ENCODE peak calls at places on chromosomes 13 and 19, in ten cellular contexts. S is cardiac muscle cell, F is prostate gland, V is right atrium auricular region, C is lower leg skin, U is heart right ventricle, I is fibroblast of the aortic adventitia, Y is IMR-90, R is GM06990, Q is suprapubic skin. A is an unnamed sample.

GRCh38 chr19:42683917-42684513 is 56.3 kb downstream of the PSG3 start:
- DNase-seq in Q (no peak), V (no peak), C (no peak), F (no peak), S (peak), U (no peak), I (peak), R (no peak), Y (peak), A (no peak)

GRCh38 chr19:50333235-50333736 is 4.1 kb upstream of the KCNC3 start:
- DNase-seq in V (peak), Q (no peak), S (peak), U (peak), C (peak), I (peak), R (peak), Y (peak), F (peak), A (peak)

GRCh38 chr13:93003531-93003930 is 223.1 kb upstream of the GPC6 start:
- DNase-seq in S (no peak), I (no peak), Q (no peak), R (no peak), U (no peak), C (no peak), V (no peak), Y (no peak), F (no peak), A (no peak)

GRCh38 chr13:22076658-22077057 is 405.8 kb downstream of the FGF9 start:
- DNase-seq in S (no peak), F (no peak), C (no peak), Y (no peak), V (no peak), Q (no peak), R (no peak), U (no peak), I (no peak), A (no peak)

GRCh38 chr19:28710278-28710677 is 502.7 kb downstream of the UQCRFS1 start:
- DNase-seq in S (peak), U (no peak), R (peak), F (no peak), Y (peak), Q (no peak), V (no peak), I (peak), C (no peak), A (peak)

GRCh38 chr13:46810440-46810839 is 13.5 kb upstream of the ESD start:
- DNase-seq in S (no peak), C (no peak), Q (no peak), Y (no peak), R (no peak), I (no peak), U (no peak), V (no peak), F (no peak), A (no peak)

GRCh38 chr13:40272776-40273139 is 393.7 kb downstream of the FOXO1 start:
- DNase-seq in S (peak), U (no peak), R (no peak), C (no peak), Q (no peak), F (no peak), I (peak), Y (peak), V (no peak), A (no peak)

GRCh38 chr13:44470623-44471562 is 97.3 kb downstream of the SERP2 start:
- DNase-seq in Y (peak), U (no peak), C (no peak), F (no peak), S (peak), Q (no peak), V (no peak), I (peak), R (no peak), A (peak)

GRCh38 chr19:48646192-48646911 is 365 bp upstream of the CA11 start:
- DNase-seq in S (peak), F (peak), I (peak), V (peak), Y (peak), C (peak), U (peak), R (peak), Q (peak), A (no peak)

GRCh38 chr13:55160911-55161310 is 1979.8 kb upstream of the PRR20A start:
- DNase-seq in Y (no peak), S (no peak), V (no peak), Q (no peak), F (no peak), I (no peak), C (no peak), R (no peak), U (no peak), A (no peak)

GRCh38 chr19:15122331-15123030 is 15.3 kb downstream of the SYDE1 start:
- DNase-seq in Y (no peak), R (no peak), I (no peak), V (no peak), S (no peak), U (no peak), C (no peak), Q (no peak), F (no peak), A (no peak)

GRCh38 chr13:50745542-50745941 is 98.0 kb downstream of the DLEU7 start:
- DNase-seq in I (no peak), V (no peak), U (no peak), Q (no peak), S (no peak), C (no peak), F (no peak), R (no peak), Y (no peak), A (no peak)

GRCh38 chr19:2266183-2266993 is 10.2 kb upstream of the JSRP1 start:
- DNase-seq in I (peak), Q (no peak), Y (peak), S (peak), R (peak), C (peak), F (peak), U (peak), V (peak), A (no peak)

GRCh38 chr13:84951128-84951527 is 848.1 kb downstream of the SLITRK6 start:
- DNase-seq in V (no peak), Q (no peak), Y (no peak), F (no peak), U (no peak), S (no peak), R (no peak), C (no peak), I (no peak), A (no peak)

GRCh38 chr19:8552810-8553209 is 24.4 kb downstream of the MYO1F start:
- DNase-seq in U (no peak), S (peak), R (no peak), F (no peak), I (peak), V (no peak), Y (peak), Q (no peak), C (no peak), A (no peak)

GRCh38 chr19:40416918-40417713 is 3.9 kb upstream of the PRX start:
- DNase-seq in Y (peak), F (no peak), V (peak), R (peak), I (no peak), U (peak), S (peak), C (peak), Q (no peak), A (no peak)

GRCh38 chr13:33997574-33997973 is 179.6 kb downstream of the RFC3 start:
- DNase-seq in S (no peak), C (no peak), F (no peak), U (no peak), Q (no peak), V (no peak), Y (no peak), R (no peak), I (no peak), A (no peak)

GRCh38 chr13:39998166-39998565 is 342.7 kb downstream of the COG6 start:
- DNase-seq in F (no peak), S (no peak), I (no peak), Y (no peak), Q (no peak), V (no peak), U (no peak), C (no peak), R (no peak), A (no peak)

GRCh38 chr19:13118424-13119193 is 545 bp downstream of the NACC1 start:
- DNase-seq in R (peak), C (no peak), Y (peak), I (no peak), U (no peak), S (peak), V (no peak), F (peak), Q (no peak), A (no peak)

GRCh38 chr13:103097366-103097928 is 31.2 kb upstream of the SLC10A2 start:
- DNase-seq in U (no peak), F (no peak), Y (no peak), C (no peak), Q (no peak), V (no peak), S (no peak), I (no peak), R (no peak), A (no peak)

GRCh38 chr19:33719366-33720154 is 77.1 kb upstream of the KCTD15 start:
- DNase-seq in U (no peak), Q (no peak), V (no peak), C (no peak), F (no peak), R (no peak), I (no peak), Y (no peak), S (no peak), A (no peak)

GRCh38 chr13:47256618-47257017 is 359.8 kb upstream of the HTR2A start:
- DNase-seq in Y (peak), C (no peak), V (no peak), I (peak), Q (no peak), S (peak), R (no peak), U (no peak), F (no peak), A (no peak)

GRCh38 chr19:48418317-48419064 is 25.0 kb downstream of the GRIN2D start:
- DNase-seq in Q (no peak), C (no peak), F (no peak), R (no peak), V (no peak), S (peak), U (no peak), I (no peak), Y (peak), A (no peak)

GRCh38 chr19:48674921-48675824 is 2.4 kb upstream of the NTN5 start:
- DNase-seq in F (peak), C (peak), Q (peak), U (peak), I (peak), R (peak), S (peak), V (peak), Y (peak), A (no peak)

GRCh38 chr19:13012690-13013608 is 17.7 kb downstream of the NFIX start:
- DNase-seq in Y (peak), Q (no peak), F (no peak), U (no peak), I (peak), V (peak), R (peak), S (peak), C (peak), A (no peak)

GRCh38 chr13:113837554-113838355 is 26.1 kb downstream of the GAS6 start:
- DNase-seq in I (peak), C (peak), S (peak), F (peak), Q (peak), Y (peak), U (peak), R (no peak), V (peak), A (peak)

GRCh38 chr19:48216933-48217332 is 38.8 kb downstream of the CARD8 start:
- DNase-seq in F (no peak), V (no peak), I (no peak), Y (no peak), U (no peak), C (peak), Q (no peak), R (no peak), S (no peak), A (no peak)

GRCh38 chr19:21835429-21835809 is 563 bp downstream of the ZNF43 start:
- DNase-seq in R (no peak), C (no peak), Y (no peak), S (no peak), Q (no peak), V (no peak), F (no peak), I (no peak), U (peak), A (peak)

GRCh38 chr13:110957181-110957884 is 42.5 kb upstream of the ANKRD10 start:
- DNase-seq in F (no peak), Y (peak), U (no peak), V (no peak), Q (no peak), I (no peak), C (no peak), S (no peak), R (no peak), A (no peak)

GRCh38 chr13:20942938-20943518 is 40.5 kb upstream of the XPO4 start:
- DNase-seq in Q (no peak), R (no peak), Y (no peak), S (no peak), V (no peak), C (no peak), U (no peak), F (no peak), I (no peak), A (no peak)

GRCh38 chr13:100875392-100876043 is 200.9 kb upstream of the TMTC4 start:
- DNase-seq in Q (no peak), Y (peak), I (peak), V (no peak), C (no peak), U (no peak), F (no peak), R (peak), S (peak), A (peak)

GRCh38 chr13:110107568-110108347 is 199.2 kb downstream of the COL4A1 start:
- DNase-seq in Q (peak), I (no peak), F (no peak), V (no peak), U (no peak), Y (no peak), S (peak), C (no peak), R (no peak), A (no peak)

GRCh38 chr13:37187611-37188010 is 82.1 kb upstream of the CSNK1A1L start:
- DNase-seq in S (no peak), V (no peak), F (no peak), U (no peak), C (no peak), Q (no peak), R (no peak), I (peak), Y (no peak), A (no peak)

GRCh38 chr19:15897738-15898276 is at the start of gene CYP4F2:
- DNase-seq in S (no peak), C (no peak), V (no peak), U (no peak), I (no peak), Q (no peak), F (no peak), R (no peak), Y (no peak), A (no peak)

GRCh38 chr13:69300131-69300530 is 807.5 kb upstream of the ATXN8OS start:
- DNase-seq in C (no peak), Y (no peak), F (no peak), S (no peak), I (no peak), Q (no peak), R (no peak), U (no peak), V (no peak), A (no peak)

GRCh38 chr13:26254583-26255102 is 714 bp downstream of the CDK8 start:
- DNase-seq in F (peak), I (peak), V (peak), U (peak), Y (peak), R (peak), S (peak), C (peak), Q (peak), A (no peak)

GRCh38 chr19:51719251-51719901 is 4.4 kb downstream of the HAS1 start:
- DNase-seq in S (no peak), U (no peak), F (no peak), C (no peak), Q (no peak), I (no peak), V (no peak), R (no peak), Y (no peak), A (no peak)

GRCh38 chr13:20128459-20128927 is 32.4 kb downstream of the GJA3 start:
- DNase-seq in C (peak), Y (no peak), S (no peak), U (no peak), V (no peak), R (no peak), Q (peak), I (no peak), F (peak), A (no peak)

GRCh38 chr13:30585748-30586262 is 31.9 kb upstream of the USPL1 start:
- DNase-seq in S (peak), Q (no peak), I (peak), V (no peak), F (no peak), C (no peak), Y (peak), U (no peak), R (no peak), A (no peak)

GRCh38 chr13:99196466-99197256 is 4.0 kb upstream of the UBAC2 start:
- DNase-seq in V (no peak), U (no peak), Q (no peak), Y (no peak), F (no peak), R (no peak), S (no peak), C (no peak), I (no peak), A (no peak)

GRCh38 chr13:32825481-32825880 is 190.7 kb upstream of the KL start:
- DNase-seq in V (no peak), C (no peak), Q (no peak), I (no peak), Y (no peak), S (no peak), F (no peak), U (no peak), R (no peak), A (no peak)
- TF ChIP-seq CTCF in V (no peak), C (no peak), Q (no peak), I (no peak), Y (no peak), S (no peak), F (no peak), U (no peak), R (no peak), A (no peak)

GRCh38 chr19:3604227-3604986 is 2.3 kb downstream of the TBXA2R start:
- DNase-seq in C (no peak), R (no peak), V (no peak), Y (no peak), I (no peak), U (no peak), F (no peak), S (no peak), Q (no peak), A (no peak)

GRCh38 chr19:3606174-3606689 is 443 bp downstream of the TBXA2R start:
- DNase-seq in Q (peak), R (no peak), S (no peak), I (no peak), C (no peak), Y (no peak), V (no peak), F (peak), U (no peak), A (no peak)

GRCh38 chr19:3605770-3606169 is 905 bp downstream of the TBXA2R start:
- DNase-seq in R (no peak), Q (no peak), S (no peak), C (no peak), I (peak), Y (no peak), V (no peak), F (no peak), U (no peak), A (no peak)

GRCh38 chr19:3604987-3605343 is 1.7 kb downstream of the TBXA2R start:
- DNase-seq in Q (no peak), Y (no peak), S (no peak), F (no peak), U (no peak), V (no peak), I (no peak), C (no peak), R (no peak), A (no peak)

DNA sequence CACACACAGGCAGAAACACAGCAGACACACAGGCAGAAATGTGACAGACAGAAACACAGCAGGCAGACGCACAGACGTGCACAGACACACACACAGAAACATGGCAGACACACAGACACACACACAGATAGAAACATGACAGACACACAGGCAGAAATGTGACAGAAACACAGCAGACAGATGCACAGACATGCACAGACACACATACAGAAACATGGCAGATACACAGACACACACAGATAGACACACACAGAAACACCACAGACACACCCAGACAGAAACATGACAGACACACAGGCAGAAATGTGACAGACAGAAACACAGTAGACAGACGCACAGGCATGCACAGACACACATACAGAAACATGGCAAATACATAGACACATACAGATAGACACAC is 1.3 kb downstream of the TBXA2R start:
- DNase-seq in Q (no peak), S (no peak), C (no peak), F (no peak), U (no peak), R (no peak), I (no peak), Y (no peak), V (no peak), A (no peak)
- H3K4me3 ChIP-seq in Q (no peak), S (no peak), C (no peak), F (no peak), U (peak), R (no peak), I (peak), Y (no peak), V (no peak), A (no peak)

DNA sequence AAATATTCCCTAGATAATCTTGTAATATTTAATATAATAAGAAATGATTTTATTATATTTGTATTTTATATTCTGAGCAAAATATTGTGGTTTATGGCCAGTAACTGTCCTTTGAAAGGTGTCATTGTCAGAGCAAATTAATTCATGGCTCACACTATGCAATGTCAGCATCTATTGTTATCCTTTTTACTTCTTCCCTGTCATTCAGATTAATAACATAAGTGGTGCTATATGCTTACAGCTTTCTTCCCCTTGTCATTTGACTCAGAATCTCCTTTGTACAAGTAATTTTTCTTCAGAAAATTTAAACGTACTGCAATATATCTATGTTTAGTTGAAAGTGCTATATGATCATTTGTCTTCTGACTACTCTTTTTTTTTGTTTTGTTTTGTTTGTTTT is 1738.2 kb upstream of the MIR17HG start:
- DNase-seq in Q (no peak), U (no peak), F (no peak), Y (no peak), C (no peak), R (no peak), I (no peak), S (no peak), V (no peak), A (no peak)
- TF ChIP-seq CTCF in Q (no peak), U (no peak), F (no peak), Y (no peak), C (no peak), R (no peak), I (no peak), S (no peak), V (no peak), A (no peak)

GRCh38 chr19:19179548-19180441 is 9.7 kb upstream of the MEF2B start:
- DNase-seq in V (no peak), Q (no peak), Y (no peak), S (no peak), R (no peak), U (no peak), F (no peak), I (no peak), C (no peak), A (no peak)

GRCh38 chr19:19176950-19177349 is 6.9 kb upstream of the MEF2B start:
- DNase-seq in I (no peak), R (no peak), C (no peak), U (no peak), Y (no peak), S (no peak), F (no peak), V (no peak), Q (no peak), A (no peak)

GRCh38 chr19:19185853-19186728 is 5.9 kb downstream of the BORCS8 start:
- DNase-seq in U (no peak), C (no peak), R (no peak), S (peak), Y (peak), F (no peak), V (no peak), I (peak), Q (no peak), A (no peak)

GRCh38 chr19:19186742-19187141 is 5.2 kb downstream of the BORCS8 start:
- DNase-seq in S (no peak), U (no peak), V (no peak), R (no peak), Q (no peak), Y (no peak), C (no peak), I (no peak), F (no peak), A (no peak)

GRCh38 chr19:19181614-19182013 is 10.3 kb downstream of the BORCS8 start:
- DNase-seq in Y (no peak), S (no peak), R (no peak), I (no peak), V (no peak), C (no peak), F (no peak), U (no peak), Q (no peak), A (no peak)
- H3K4me3 ChIP-seq in Y (no peak), S (no peak), R (no peak), I (no peak), V (no peak), C (no peak), F (no peak), U (no peak), Q (no peak), A (no peak)

GRCh38 chr13:95552539-95553270 is at the start of gene CLDN10:
- DNase-seq in F (no peak), R (no peak), I (no peak), Y (no peak), S (no peak), U (no peak), V (no peak), C (no peak), Q (no peak), A (no peak)
- TF ChIP-seq CTCF in F (no peak), R (no peak), I (peak), Y (no peak), S (no peak), U (peak), V (no peak), C (no peak), Q (no peak), A (peak)

A was measured in epithelial cell of proximal tubule.